ENCODE peak calls at places on chromosomes 4 and X, in ten cellular contexts. L is NCI-H2029 treated with DMSO at 0.1 percent for 48 hours; T is GDM1; A is stimulated activated CD4-positive, alpha-beta T cell treated with anti-CD3 and anti-CD28 coated beads, Interleukin-12 subunit alpha, Interleukin-12 subunit beta, amount 100 ng/mL, for 24 hours; F is dorsolateral prefrontal cortex; O is neuronal stem cell; S is T-helper 9 cell; C is activated naive CD8-positive, alpha-beta T cell treated with anti-CD3 and anti-CD28 coated beads, Interleukin-2, amount 50 U/mL, for 16 hours; Y is germinal center; J is activated CD8-positive, alpha-beta T cell treated with anti-CD3 and anti-CD28 coated beads for 36 hours. I is an unnamed sample.

GRCh38 chr4:76752911-76753494 is 144.9 kb downstream of the SOWAHB start:
- DNase-seq in F (no peak), T (no peak), S (no peak), O (no peak), A (no peak), L (no peak), C (no peak), J (no peak), Y (no peak), I (no peak)

GRCh38 chrX:38220936-38221386 is 290 bp upstream of the SRPX start:
- DNase-seq in F (no peak), A (no peak), S (no peak), C (no peak), T (no peak), L (no peak), J (no peak), O (peak; percentile 0), Y (no peak), I (no peak)

GRCh38 chrX:1440506-1440905 is 12.2 kb downstream of the ASMTL start:
- DNase-seq in O (no peak), J (no peak), C (no peak), Y (no peak), L (no peak), S (no peak), T (no peak), F (peak; percentile 11), A (no peak), I (no peak)

GRCh38 chr4:10371869-10372471 is 85.3 kb downstream of the ZNF518B start:
- DNase-seq in L (no peak), O (no peak), Y (no peak), F (no peak), C (no peak), A (no peak), S (no peak), J (no peak), T (no peak), I (no peak)

GRCh38 chr4:172688536-172688935 is 480.1 kb upstream of the GALNT7 start:
- DNase-seq in Y (no peak), J (no peak), C (no peak), T (no peak), S (no peak), F (no peak), O (no peak), A (no peak), L (no peak), I (no peak)

GRCh38 chr4:184250795-184251679 is 33.4 kb upstream of the ENPP6 start:
- DNase-seq in L (peak; percentile 11), O (peak; percentile 24), F (no peak), S (no peak), Y (peak; percentile 54), T (peak; percentile 10), C (no peak), J (peak; percentile 37), A (no peak), I (peak; percentile 55)

GRCh38 chr4:172871381-172871780 is 297.2 kb upstream of the GALNT7 start:
- DNase-seq in J (no peak), L (no peak), Y (no peak), S (no peak), T (no peak), O (no peak), A (no peak), F (no peak), C (no peak), I (no peak)

GRCh38 chr4:71268156-71268555 is 70.7 kb upstream of the SLC4A4 start:
- DNase-seq in S (no peak), O (no peak), J (no peak), Y (no peak), T (no peak), L (no peak), A (no peak), C (no peak), F (no peak), I (no peak)